ENCODE peak calls at places on chromosome 13, in six cellular contexts. W is H1, H is HCT116, I is SK-N-SH, T is K562, K is HepG2. O is an unnamed sample.

GRCh38 chr13:82822935-82823334 is 1059.3 kb downstream of the SLITRK1 start:
- DNase-seq in W (no peak), H (no peak), I (no peak), T (no peak), K (no peak), O (no peak)

GRCh38 chr13:77230560-77230959 is 96.3 kb downstream of the MYCBP2 start:
- DNase-seq in W (no peak), H (no peak), I (no peak), T (no peak), K (no peak), O (no peak)

GRCh38 chr13:100297413-100297812 is 208.5 kb downstream of the PCCA start:
- DNase-seq in W (no peak), H (no peak), I (no peak), T (no peak), K (no peak), O (no peak)

GRCh38 chr13:62250501-62251175 is 835.0 kb upstream of the PCDH20 start:
- DNase-seq in W (no peak), H (no peak), I (no peak), T (no peak), K (no peak), O (no peak)

GRCh38 chr13:21966014-21966413 is 295.1 kb downstream of the FGF9 start:
- DNase-seq in W (no peak), H (no peak), I (no peak), T (no peak), K (no peak), O (no peak)

GRCh38 chr13:71602327-71602726 is 264.7 kb downstream of the DACH1 start:
- DNase-seq in W (no peak), H (no peak), I (no peak), T (no peak), K (no peak), O (no peak)

GRCh38 chr13:50911051-50911690 is 1.6 kb downstream of the RNASEH2B start:
- DNase-seq in W (no peak), H (no peak), I (peak), T (peak), K (peak), O (no peak)

GRCh38 chr13:93882086-93882651 is 597.3 kb downstream of the DCT start:
- DNase-seq in W (no peak), H (no peak), I (no peak), T (no peak), K (no peak), O (no peak)

GRCh38 chr13:100987993-100988392 is 313.4 kb upstream of the TMTC4 start:
- DNase-seq in W (no peak), H (no peak), I (no peak), T (no peak), K (no peak), O (peak)

GRCh38 chr13:19052180-19052579 is 129.4 kb downstream of the TUBA3C start:
- DNase-seq in W (no peak), H (no peak), I (no peak), T (no peak), K (no peak), O (no peak)

GRCh38 chr13:23696610-23697009 is 126.4 kb downstream of the TNFRSF19 start:
- DNase-seq in W (no peak), H (no peak), I (no peak), T (no peak), K (no peak), O (no peak)

GRCh38 chr13:70162141-70162540 is 53.9 kb upstream of the KLHL1 start:
- DNase-seq in W (no peak), H (no peak), I (no peak), T (no peak), K (no peak), O (peak)

GRCh38 chr13:74316531-74316930 is 182.3 kb upstream of the KLF12 start:
- DNase-seq in W (no peak), H (no peak), I (no peak), T (no peak), K (no peak), O (no peak)

GRCh38 chr13:59112375-59112774 is 1051.4 kb downstream of the DIAPH3 start:
- DNase-seq in W (no peak), H (no peak), I (peak), T (no peak), K (no peak), O (no peak)

GRCh38 chr13:76350399-76350798 is 535.8 kb downstream of the KCTD12 start:
- DNase-seq in W (no peak), H (no peak), I (no peak), T (no peak), K (no peak), O (no peak)

GRCh38 chr13:24265453-24265852 is 43.9 kb upstream of the C1QTNF9 start:
- DNase-seq in W (no peak), H (no peak), I (no peak), T (no peak), K (no peak), O (no peak)

GRCh38 chr13:71863249-71863648 is 3.8 kb downstream of the DACH1 start:
- DNase-seq in W (no peak), H (no peak), I (no peak), T (no peak), K (no peak), O (no peak)

GRCh38 chr13:29136341-29136740 is 316.2 kb downstream of the MTUS2 start:
- DNase-seq in W (no peak), H (no peak), I (no peak), T (no peak), K (no peak), O (no peak)

GRCh38 chr13:19634129-19634740 is 776 bp downstream of the MPHOSPH8 start:
- DNase-seq in W (no peak), H (no peak), I (peak), T (peak), K (peak), O (no peak)

GRCh38 chr13:25473864-25474263 is 102.1 kb downstream of the ATP8A2 start:
- DNase-seq in W (no peak), H (no peak), I (no peak), T (no peak), K (no peak), O (no peak)

GRCh38 chr13:100363351-100363750 is 225.2 kb downstream of the GGACT start:
- DNase-seq in W (no peak), H (peak), I (no peak), T (no peak), K (no peak), O (no peak)

GRCh38 chr13:113149711-113150544 is 8.5 kb upstream of the PROZ start:
- DNase-seq in W (peak), H (no peak), I (no peak), T (no peak), K (peak), O (no peak)

GRCh38 chr13:24274452-24274971 is 34.9 kb upstream of the C1QTNF9 start:
- DNase-seq in W (no peak), H (no peak), I (no peak), T (no peak), K (no peak), O (no peak)

GRCh38 chr13:101552797-101553196 is 100.3 kb downstream of the ITGBL1 start:
- DNase-seq in W (no peak), H (no peak), I (no peak), T (no peak), K (no peak), O (no peak)

GRCh38 chr13:45242070-45242469 is 41.2 kb upstream of the KCTD4 start:
- DNase-seq in W (no peak), H (peak), I (peak), T (no peak), K (no peak), O (peak)

GRCh38 chr13:113849546-113849945 is 14.3 kb downstream of the GAS6 start:
- DNase-seq in W (no peak), H (no peak), I (no peak), T (no peak), K (no peak), O (no peak)

GRCh38 chr13:94674609-94675348 is 37.6 kb downstream of the SOX21 start:
- DNase-seq in W (peak), H (peak), I (peak), T (peak), K (peak), O (peak)

GRCh38 chr13:67299072-67299635 is 69.0 kb upstream of the PCDH9 start:
- DNase-seq in W (no peak), H (no peak), I (no peak), T (no peak), K (no peak), O (no peak)

GRCh38 chr13:77033717-77034302 is 6.9 kb upstream of the FBXL3 start:
- DNase-seq in W (no peak), H (no peak), I (no peak), T (no peak), K (no peak), O (peak)

GRCh38 chr13:87661471-87661870 is 9.7 kb upstream of the SLITRK5 start:
- DNase-seq in W (no peak), H (no peak), I (no peak), T (no peak), K (no peak), O (no peak)

GRCh38 chr13:52749446-52749845 is 9.8 kb upstream of the CNMD start:
- DNase-seq in W (no peak), H (no peak), I (peak), T (no peak), K (no peak), O (no peak)

GRCh38 chr13:31521466-31521865 is 217.9 kb upstream of the RXFP2 start:
- DNase-seq in W (no peak), H (no peak), I (no peak), T (no peak), K (no peak), O (no peak)

GRCh38 chr13:85772379-85772778 is 26.8 kb downstream of the SLITRK6 start:
- DNase-seq in W (no peak), H (no peak), I (no peak), T (no peak), K (peak), O (no peak)

GRCh38 chr13:52744842-52745241 is 5.2 kb upstream of the CNMD start:
- DNase-seq in W (no peak), H (no peak), I (no peak), T (no peak), K (no peak), O (no peak)

GRCh38 chr13:82747948-82748347 is 1134.3 kb downstream of the SLITRK1 start:
- DNase-seq in W (no peak), H (no peak), I (no peak), T (no peak), K (no peak), O (no peak)

GRCh38 chr13:47598340-47598911 is 402.6 kb downstream of the SUCLA2 start:
- DNase-seq in W (no peak), H (no peak), I (peak), T (no peak), K (no peak), O (peak)
- TF ChIP-seq JUND in W (no peak), H (no peak), I (no peak), T (no peak), K (no peak), O (no peak)

GRCh38 chr13:27792393-27793218 is at the start of gene GSX1:
- DNase-seq in W (peak), H (no peak), I (no peak), T (peak), K (peak), O (no peak)

GRCh38 chr13:27790523-27790922 is 1.8 kb upstream of the GSX1 start:
- DNase-seq in W (peak), H (no peak), I (no peak), T (no peak), K (no peak), O (no peak)

GRCh38 chr13:27789495-27790303 is 2.6 kb upstream of the GSX1 start:
- DNase-seq in W (peak), H (no peak), I (no peak), T (no peak), K (peak), O (no peak)

GRCh38 chr13:27791901-27792392 is 336 bp upstream of the GSX1 start:
- DNase-seq in W (no peak), H (no peak), I (no peak), T (no peak), K (no peak), O (no peak)

GRCh38 chr13:27791146-27791900 is 960 bp upstream of the GSX1 start:
- DNase-seq in W (peak), H (no peak), I (no peak), T (no peak), K (no peak), O (peak)
- TF ChIP-seq JUND in W (no peak), H (no peak), I (no peak), T (no peak), K (no peak), O (no peak)

DNA sequence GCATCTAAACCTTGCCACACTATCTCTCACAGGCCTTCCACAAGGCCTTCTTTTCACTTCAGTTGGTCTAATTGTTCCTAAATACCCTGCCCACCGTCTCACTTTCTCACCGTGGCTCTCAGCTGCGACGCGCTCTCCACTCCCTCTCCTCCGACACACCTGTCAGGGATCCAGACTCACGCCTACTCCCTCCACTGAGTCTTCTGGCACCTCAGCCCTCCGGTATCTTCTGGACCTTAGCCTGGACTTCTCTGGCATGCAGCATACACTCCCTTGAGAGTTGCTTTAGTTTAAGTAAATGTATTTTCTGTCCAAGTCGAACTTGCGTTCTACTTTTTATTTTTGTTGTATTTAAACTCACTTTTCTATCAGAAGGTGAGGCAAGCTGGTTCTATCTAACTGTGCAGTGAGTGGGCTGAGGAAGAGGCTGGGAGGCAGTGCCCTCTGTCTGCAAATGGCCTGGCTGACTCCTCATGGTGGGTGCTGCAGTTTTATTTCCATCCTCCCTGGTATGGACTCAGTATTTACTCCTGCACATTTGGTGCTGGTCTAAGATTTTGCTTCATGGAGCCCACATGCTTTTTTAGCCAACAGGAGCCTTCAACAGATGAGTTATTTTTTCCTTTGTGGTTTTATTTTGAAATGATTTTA is 28.5 kb upstream of the ARGLU1 start:
- DNase-seq in W (no peak), H (no peak), I (no peak), T (no peak), K (no peak), O (no peak)
- TF ChIP-seq JUND in W (no peak), H (no peak), I (no peak), T (no peak), K (no peak), O (no peak)

DNA sequence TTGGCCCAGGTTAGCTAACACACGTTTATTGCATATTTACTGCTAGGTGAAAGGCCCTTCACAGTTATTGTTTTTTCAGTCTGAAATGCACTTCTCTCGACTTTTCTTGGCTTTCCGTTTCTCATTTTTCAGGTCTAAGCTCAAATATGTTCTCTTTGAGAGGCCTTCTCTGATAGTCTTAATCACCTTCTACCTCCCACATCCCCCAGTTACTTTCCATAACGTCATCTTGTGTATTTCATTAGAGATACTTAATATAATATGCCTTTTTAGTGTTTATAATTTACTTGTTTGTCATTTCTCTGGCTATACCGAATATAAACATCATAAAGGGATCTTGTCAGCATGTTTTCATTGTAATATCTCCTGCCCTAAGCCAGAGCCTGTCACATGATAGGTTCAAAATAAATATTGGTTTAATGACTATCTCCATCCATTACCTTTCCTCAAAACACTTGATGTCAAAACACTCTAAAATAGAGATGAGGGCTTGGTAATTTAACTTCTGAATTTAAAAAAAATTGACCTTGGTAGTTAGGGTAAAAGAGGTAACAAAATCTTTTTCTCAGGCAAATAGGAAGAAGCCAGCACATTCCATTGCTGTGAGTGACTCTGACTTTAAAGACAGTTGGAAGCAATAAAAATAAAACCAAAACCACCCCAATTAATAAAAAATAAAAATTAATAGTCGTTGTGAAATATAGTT is 168.6 kb upstream of the RFC3 start:
- DNase-seq in W (no peak), H (no peak), I (no peak), T (no peak), K (peak), O (no peak)
- TF ChIP-seq JUND in W (no peak), H (no peak), I (no peak), T (no peak), K (no peak), O (no peak)

GRCh38 chr13:110551284-110551683 is 10.2 kb downstream of the RAB20 start:
- DNase-seq in W (no peak), H (no peak), I (peak), T (no peak), K (no peak), O (no peak)

GRCh38 chr13:110548891-110549794 is 12.4 kb downstream of the RAB20 start:
- DNase-seq in W (no peak), H (no peak), I (no peak), T (no peak), K (no peak), O (no peak)

GRCh38 chr13:110552767-110553166 is 8.8 kb downstream of the RAB20 start:
- DNase-seq in W (no peak), H (no peak), I (no peak), T (no peak), K (no peak), O (no peak)

GRCh38 chr13:110546933-110547332 is 14.6 kb downstream of the RAB20 start:
- DNase-seq in W (no peak), H (peak), I (no peak), T (peak), K (peak), O (peak)

GRCh38 chr13:110549795-110550160 is 11.7 kb downstream of the RAB20 start:
- DNase-seq in W (no peak), H (no peak), I (no peak), T (no peak), K (no peak), O (no peak)
- TF ChIP-seq JUND in W (no peak), H (no peak), I (no peak), T (no peak), K (no peak), O (no peak)